ENCODE peak calls at places on chromosome 17, in six cellular contexts. One of them, this sample, is unnamed.

GRCh38 chr17:21285164-21286065 is 904 bp downstream of the MAP2K3 start:
- DNase-seq in K562: no peak
- DNase-seq in H1: no peak
- DNase-seq in GM12891: no peak
- DNase-seq in GM12878: no peak
- DNase-seq in HepG2: no peak
- DNase-seq in this sample: no peak

GRCh38 chr17:45394001-45394912 is 38.4 kb downstream of the ARHGAP27 start:
- DNase-seq in K562: no peak
- DNase-seq in H1: no peak
- DNase-seq in GM12891: no peak
- DNase-seq in GM12878: no peak
- DNase-seq in HepG2: no peak
- DNase-seq in this sample: no peak

GRCh38 chr17:39677581-39678339 is 9.5 kb downstream of the PNMT start:
- DNase-seq in K562: no peak
- DNase-seq in H1: no peak
- DNase-seq in GM12891: no peak
- DNase-seq in GM12878: no peak
- DNase-seq in HepG2: no peak
- DNase-seq in this sample: no peak

GRCh38 chr17:33090806-33091205 is 99.2 kb downstream of the SPACA3 start:
- DNase-seq in K562: no peak
- DNase-seq in H1: no peak
- DNase-seq in GM12891: no peak
- DNase-seq in GM12878: no peak
- DNase-seq in HepG2: no peak
- DNase-seq in this sample: no peak

GRCh38 chr17:62625184-62625869 is 2.1 kb upstream of the MRC2 start:
- DNase-seq in K562: no peak
- DNase-seq in H1: no peak
- DNase-seq in GM12891: no peak
- DNase-seq in GM12878: no peak
- DNase-seq in HepG2: no peak
- DNase-seq in this sample: no peak

GRCh38 chr17:40445769-40446468 is 2.7 kb downstream of the IGFBP4 start:
- DNase-seq in K562: no peak
- DNase-seq in H1: no peak
- DNase-seq in GM12891: no peak
- DNase-seq in GM12878: no peak
- DNase-seq in HepG2: peak
- DNase-seq in this sample: no peak

GRCh38 chr17:79255926-79256325 is 181.3 kb downstream of the ENGASE start:
- DNase-seq in K562: no peak
- DNase-seq in H1: no peak
- DNase-seq in GM12891: no peak
- DNase-seq in GM12878: no peak
- DNase-seq in HepG2: no peak
- DNase-seq in this sample: no peak

GRCh38 chr17:78526231-78527025 is 50.8 kb downstream of the DNAH17 start:
- DNase-seq in K562: no peak
- DNase-seq in H1: no peak
- DNase-seq in GM12891: no peak
- DNase-seq in GM12878: no peak
- DNase-seq in HepG2: no peak
- DNase-seq in this sample: no peak

GRCh38 chr17:49992933-49993422 is 2.0 kb downstream of the DLX3 start:
- DNase-seq in K562: no peak
- DNase-seq in H1: no peak
- DNase-seq in GM12891: no peak
- DNase-seq in GM12878: no peak
- DNase-seq in HepG2: no peak
- DNase-seq in this sample: no peak

GRCh38 chr17:57121308-57122042 is 36.4 kb downstream of the AKAP1 start:
- DNase-seq in K562: peak
- DNase-seq in H1: no peak
- DNase-seq in GM12891: no peak
- DNase-seq in GM12878: no peak
- DNase-seq in HepG2: no peak
- DNase-seq in this sample: no peak

GRCh38 chr17:78378225-78379133 is at the start of gene PGS1:
- DNase-seq in K562: peak
- DNase-seq in H1: peak
- DNase-seq in GM12891: peak
- DNase-seq in GM12878: no peak
- DNase-seq in HepG2: no peak
- DNase-seq in this sample: peak

GRCh38 chr17:57954421-57955182 is 610 bp downstream of the CUEDC1 start:
- DNase-seq in K562: peak
- DNase-seq in H1: peak
- DNase-seq in GM12891: no peak
- DNase-seq in GM12878: no peak
- DNase-seq in HepG2: no peak
- DNase-seq in this sample: no peak

GRCh38 chr17:79813826-79814623 is 17.1 kb upstream of the CBX8 start:
- DNase-seq in K562: no peak
- DNase-seq in H1: peak
- DNase-seq in GM12891: no peak
- DNase-seq in GM12878: no peak
- DNase-seq in HepG2: no peak
- DNase-seq in this sample: no peak

GRCh38 chr17:15269690-15270089 is 4.6 kb upstream of the PMP22 start:
- DNase-seq in K562: no peak
- DNase-seq in H1: no peak
- DNase-seq in GM12891: no peak
- DNase-seq in GM12878: no peak
- DNase-seq in HepG2: no peak
- DNase-seq in this sample: no peak

GRCh38 chr17:57356722-57357391 is 100.5 kb downstream of the MSI2 start:
- DNase-seq in K562: no peak
- DNase-seq in H1: no peak
- DNase-seq in GM12891: no peak
- DNase-seq in GM12878: no peak
- DNase-seq in HepG2: no peak
- DNase-seq in this sample: no peak

GRCh38 chr17:79389896-79390295 is 221.0 kb downstream of the RBFOX3 start:
- DNase-seq in K562: no peak
- DNase-seq in H1: no peak
- DNase-seq in GM12891: no peak
- DNase-seq in GM12878: no peak
- DNase-seq in HepG2: no peak
- DNase-seq in this sample: no peak

GRCh38 chr17:56593741-56594527 is 435 bp downstream of the NOG start:
- DNase-seq in K562: no peak
- DNase-seq in H1: peak
- DNase-seq in GM12891: peak
- DNase-seq in GM12878: no peak
- DNase-seq in HepG2: peak
- DNase-seq in this sample: peak

GRCh38 chr17:39668141-39668924 is at the start of gene PNMT:
- DNase-seq in K562: peak
- DNase-seq in H1: peak
- DNase-seq in GM12891: peak
- DNase-seq in GM12878: no peak
- DNase-seq in HepG2: peak
- DNase-seq in this sample: peak

GRCh38 chr17:20120835-20121234 is 111.7 kb downstream of the SPECC1 start:
- DNase-seq in K562: no peak
- DNase-seq in H1: no peak
- DNase-seq in GM12891: no peak
- DNase-seq in GM12878: no peak
- DNase-seq in HepG2: no peak
- DNase-seq in this sample: no peak

GRCh38 chr17:77741109-77741508 is 217.4 kb upstream of the TNRC6C start:
- DNase-seq in K562: peak
- DNase-seq in H1: peak
- DNase-seq in GM12891: no peak
- DNase-seq in GM12878: no peak
- DNase-seq in HepG2: no peak
- DNase-seq in this sample: no peak

GRCh38 chr17:21375162-21375560 is 996 bp upstream of the KCNJ12 start:
- DNase-seq in K562: no peak
- DNase-seq in H1: no peak
- DNase-seq in GM12891: no peak
- DNase-seq in GM12878: no peak
- DNase-seq in HepG2: no peak
- DNase-seq in this sample: no peak

GRCh38 chr17:65723356-65723928 is 162.0 kb upstream of the AXIN2 start:
- DNase-seq in K562: no peak
- DNase-seq in H1: no peak
- DNase-seq in GM12891: no peak
- DNase-seq in GM12878: no peak
- DNase-seq in HepG2: peak
- DNase-seq in this sample: no peak

GRCh38 chr17:57038486-57038885 is 46.6 kb upstream of the AKAP1 start:
- DNase-seq in K562: no peak
- DNase-seq in H1: no peak
- DNase-seq in GM12891: no peak
- DNase-seq in GM12878: no peak
- DNase-seq in HepG2: no peak
- DNase-seq in this sample: no peak

GRCh38 chr17:199195-199604 is 17.8 kb upstream of the DOC2B start:
- DNase-seq in K562: no peak
- DNase-seq in H1: no peak
- DNase-seq in GM12891: no peak
- DNase-seq in GM12878: no peak
- DNase-seq in HepG2: no peak
- DNase-seq in this sample: no peak

GRCh38 chr17:64230551-64231408 is 32.3 kb downstream of the TEX2 start:
- DNase-seq in K562: no peak
- DNase-seq in H1: no peak
- DNase-seq in GM12891: no peak
- DNase-seq in GM12878: no peak
- DNase-seq in HepG2: no peak
- DNase-seq in this sample: no peak

GRCh38 chr17:512926-513325 is 160.3 kb upstream of the RPH3AL start:
- DNase-seq in K562: no peak
- DNase-seq in H1: no peak
- DNase-seq in GM12891: no peak
- DNase-seq in GM12878: no peak
- DNase-seq in HepG2: no peak
- DNase-seq in this sample: no peak

GRCh38 chr17:55303701-55304145 is 39.0 kb downstream of the HLF start:
- DNase-seq in K562: no peak
- DNase-seq in H1: no peak
- DNase-seq in GM12891: no peak
- DNase-seq in GM12878: no peak
- DNase-seq in HepG2: no peak
- DNase-seq in this sample: no peak

GRCh38 chr17:3012926-3013581 is 50.4 kb downstream of the OR1D5 start:
- DNase-seq in K562: peak
- DNase-seq in H1: peak
- DNase-seq in GM12891: peak
- DNase-seq in GM12878: peak
- DNase-seq in HepG2: peak
- DNase-seq in this sample: peak

GRCh38 chr17:42027961-42028790 is 8.3 kb downstream of the NKIRAS2 start:
- DNase-seq in K562: peak
- DNase-seq in H1: peak
- DNase-seq in GM12891: no peak
- DNase-seq in GM12878: no peak
- DNase-seq in HepG2: peak
- DNase-seq in this sample: no peak
- TF ChIP-seq TAF1 in K562: no peak
- TF ChIP-seq TAF1 in H1: no peak
- TF ChIP-seq TAF1 in GM12891: no peak
- TF ChIP-seq TAF1 in GM12878: no peak
- TF ChIP-seq TAF1 in HepG2: peak
- TF ChIP-seq TAF1 in this sample: no peak

DNA sequence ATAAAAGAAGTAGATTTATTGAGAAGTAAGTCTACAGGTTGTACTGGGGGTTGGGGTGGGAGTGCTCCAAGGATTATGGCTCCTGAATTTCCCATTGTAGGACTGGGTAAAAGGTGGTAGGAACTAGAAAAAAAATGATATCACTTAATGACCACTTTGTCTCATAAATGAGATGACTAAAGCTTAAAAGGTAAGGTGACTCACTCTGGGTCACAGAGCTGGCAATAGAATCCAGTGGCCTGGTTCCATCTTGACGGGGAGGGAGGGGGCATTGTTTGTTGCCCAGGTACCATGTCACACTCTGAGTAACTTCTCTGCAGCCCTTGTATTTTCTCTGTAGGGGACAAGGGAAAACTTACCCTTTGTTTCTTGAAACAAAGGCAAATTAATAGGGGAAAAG is 126.1 kb downstream of the PITPNC1 start:
- DNase-seq in K562: no peak
- DNase-seq in H1: no peak
- DNase-seq in GM12891: no peak
- DNase-seq in GM12878: no peak
- DNase-seq in HepG2: no peak
- DNase-seq in this sample: no peak
- TF ChIP-seq POLR2AphosphoS5 in K562: no peak
- TF ChIP-seq POLR2AphosphoS5 in H1: no peak
- TF ChIP-seq POLR2AphosphoS5 in GM12891: no peak
- TF ChIP-seq POLR2AphosphoS5 in GM12878: no peak
- TF ChIP-seq POLR2AphosphoS5 in HepG2: no peak
- TF ChIP-seq POLR2AphosphoS5 in this sample: no peak

GRCh38 chr17:8185580-8186445 is 4.2 kb downstream of the BORCS6 start:
- DNase-seq in K562: peak
- DNase-seq in H1: peak
- DNase-seq in GM12891: no peak
- DNase-seq in GM12878: no peak
- DNase-seq in HepG2: peak
- DNase-seq in this sample: no peak
- TF ChIP-seq POLR2A in K562: no peak
- TF ChIP-seq POLR2A in H1: no peak
- TF ChIP-seq POLR2A in GM12891: peak
- TF ChIP-seq POLR2A in GM12878: peak
- TF ChIP-seq POLR2A in HepG2: no peak
- TF ChIP-seq POLR2A in this sample: peak

DNA sequence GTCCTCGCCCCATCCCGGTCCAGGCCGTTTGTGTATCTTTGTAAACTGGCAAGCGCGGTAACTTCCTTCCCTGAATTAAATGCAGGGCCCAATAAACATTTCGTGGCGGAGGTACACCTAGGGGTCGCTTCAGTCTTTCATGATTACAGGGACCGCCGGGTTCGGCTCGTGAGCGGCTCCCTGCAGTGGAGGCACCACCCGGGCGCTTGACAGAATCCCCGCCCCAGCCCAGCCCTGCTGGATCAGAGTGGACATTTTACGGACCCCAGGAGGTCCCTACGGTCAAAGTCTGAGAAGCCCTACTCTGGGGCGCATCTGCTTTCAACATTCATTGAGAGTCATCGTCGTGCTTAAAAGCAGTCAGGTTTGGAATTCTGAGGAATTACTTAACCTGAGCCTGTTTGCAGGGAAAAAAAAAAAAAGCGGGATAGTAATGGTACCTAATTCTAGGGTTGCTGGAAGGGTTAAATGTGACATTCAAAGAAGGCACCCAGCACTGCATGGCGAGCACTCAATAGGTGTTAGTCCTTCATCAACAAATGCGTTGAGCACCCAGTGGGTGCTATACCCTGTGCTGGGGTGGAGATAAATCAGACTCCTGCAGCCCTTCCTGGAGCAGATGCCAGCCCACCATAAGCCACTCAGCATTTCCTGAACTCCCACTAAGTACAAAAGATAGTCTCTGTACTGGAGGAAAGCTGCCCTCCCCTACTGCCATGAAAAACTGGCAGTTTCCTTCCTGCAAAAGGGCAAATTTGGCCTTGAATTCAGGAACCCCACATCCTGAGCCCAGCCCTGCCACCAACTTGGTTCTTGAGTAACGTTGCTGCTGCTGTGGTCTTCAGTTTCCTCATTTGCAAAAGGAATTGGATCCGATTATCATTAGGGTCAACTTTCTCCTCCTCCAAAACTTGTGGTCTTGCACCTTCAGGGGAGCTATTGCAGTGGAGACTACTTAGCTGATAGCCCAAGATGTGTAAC is 658 bp upstream of the DUSP3 start:
- DNase-seq in K562: no peak
- DNase-seq in H1: no peak
- DNase-seq in GM12891: no peak
- DNase-seq in GM12878: no peak
- DNase-seq in HepG2: peak
- DNase-seq in this sample: no peak
- TF ChIP-seq TAF1 in K562: no peak
- TF ChIP-seq TAF1 in H1: no peak
- TF ChIP-seq TAF1 in GM12891: no peak
- TF ChIP-seq TAF1 in GM12878: no peak
- TF ChIP-seq TAF1 in HepG2: no peak
- TF ChIP-seq TAF1 in this sample: no peak

This sample was measured in GM12892.